ENCODE peak calls at places on chromosomes 7 and 10, in seven cellular contexts. One of them, this sample, is unnamed.

GRCh38 chr10:127398140-127398966 is 150.8 kb upstream of the NPS start:
- DNase-seq in IMR-90: peak; percentile 73
- DNase-seq in lower lobe of right lung: no peak
- DNase-seq in naive thymus-derived CD4-positive, alpha-beta T cell: no peak
- DNase-seq in RWPE2: no peak
- DNase-seq in psoas muscle: no peak
- DNase-seq in astrocyte: peak; percentile 63
- DNase-seq in this sample: no peak

GRCh38 chr7:155992538-155992937 is 180.3 kb upstream of the SHH start:
- DNase-seq in naive thymus-derived CD4-positive, alpha-beta T cell: peak; percentile 33
- DNase-seq in astrocyte: no peak
- DNase-seq in IMR-90: no peak
- DNase-seq in psoas muscle: no peak
- DNase-seq in RWPE2: no peak
- DNase-seq in lower lobe of right lung: no peak
- DNase-seq in this sample: no peak

GRCh38 chr10:97542169-97543024 is 30.2 kb upstream of the ANKRD2 start:
- DNase-seq in IMR-90: peak; percentile 97
- DNase-seq in astrocyte: peak; percentile 97
- DNase-seq in lower lobe of right lung: no peak
- DNase-seq in naive thymus-derived CD4-positive, alpha-beta T cell: no peak
- DNase-seq in psoas muscle: peak; percentile 83
- DNase-seq in RWPE2: peak; percentile 90
- DNase-seq in this sample: peak; percentile 88

GRCh38 chr10:27745719-27746363 is at the start of gene MKX:
- DNase-seq in astrocyte: peak; percentile 27
- DNase-seq in psoas muscle: peak; percentile 60
- DNase-seq in RWPE2: peak; percentile 59
- DNase-seq in naive thymus-derived CD4-positive, alpha-beta T cell: peak; percentile 53
- DNase-seq in IMR-90: peak; percentile 44
- DNase-seq in lower lobe of right lung: peak; percentile 66
- DNase-seq in this sample: peak; percentile 74

GRCh38 chr10:69766161-69766910 is 35.4 kb upstream of the COL13A1 start:
- DNase-seq in astrocyte: no peak
- DNase-seq in RWPE2: no peak
- DNase-seq in naive thymus-derived CD4-positive, alpha-beta T cell: no peak
- DNase-seq in lower lobe of right lung: no peak
- DNase-seq in psoas muscle: no peak
- DNase-seq in IMR-90: no peak
- DNase-seq in this sample: no peak

GRCh38 chr10:78255796-78256638 is 222.4 kb downstream of the RPS24 start:
- DNase-seq in astrocyte: peak; percentile 98
- DNase-seq in RWPE2: peak; percentile 72
- DNase-seq in IMR-90: peak; percentile 99
- DNase-seq in lower lobe of right lung: peak; percentile 52
- DNase-seq in naive thymus-derived CD4-positive, alpha-beta T cell: no peak
- DNase-seq in psoas muscle: peak; percentile 59
- DNase-seq in this sample: no peak

GRCh38 chr10:37222046-37222445 is 96.6 kb downstream of the ANKRD30A start:
- DNase-seq in IMR-90: no peak
- DNase-seq in naive thymus-derived CD4-positive, alpha-beta T cell: no peak
- DNase-seq in psoas muscle: no peak
- DNase-seq in RWPE2: no peak
- DNase-seq in lower lobe of right lung: no peak
- DNase-seq in astrocyte: no peak
- DNase-seq in this sample: no peak

GRCh38 chr10:103969857-103970627 is 3.1 kb downstream of the SLK start:
- DNase-seq in lower lobe of right lung: no peak
- DNase-seq in psoas muscle: no peak
- DNase-seq in IMR-90: no peak
- DNase-seq in naive thymus-derived CD4-positive, alpha-beta T cell: no peak
- DNase-seq in RWPE2: no peak
- DNase-seq in astrocyte: no peak
- DNase-seq in this sample: no peak

GRCh38 chr10:105189464-105189800 is 548.3 kb downstream of the SORCS3 start:
- DNase-seq in IMR-90: no peak
- DNase-seq in psoas muscle: no peak
- DNase-seq in naive thymus-derived CD4-positive, alpha-beta T cell: no peak
- DNase-seq in lower lobe of right lung: no peak
- DNase-seq in astrocyte: peak; percentile 82
- DNase-seq in RWPE2: no peak
- DNase-seq in this sample: no peak

GRCh38 chr7:149662591-149663095 is 110.7 kb downstream of the ZNF467 start:
- DNase-seq in IMR-90: peak; percentile 44
- DNase-seq in psoas muscle: peak; percentile 90
- DNase-seq in RWPE2: no peak
- DNase-seq in lower lobe of right lung: peak; percentile 70
- DNase-seq in astrocyte: no peak
- DNase-seq in naive thymus-derived CD4-positive, alpha-beta T cell: peak; percentile 51
- DNase-seq in this sample: no peak

GRCh38 chr7:85815511-85815910 is 628.7 kb upstream of the SEMA3D start:
- DNase-seq in astrocyte: no peak
- DNase-seq in IMR-90: no peak
- DNase-seq in lower lobe of right lung: no peak
- DNase-seq in RWPE2: no peak
- DNase-seq in naive thymus-derived CD4-positive, alpha-beta T cell: no peak
- DNase-seq in psoas muscle: no peak
- DNase-seq in this sample: no peak

GRCh38 chr10:69125554-69125953 is 1.6 kb downstream of the VPS26A start:
- DNase-seq in IMR-90: no peak
- DNase-seq in naive thymus-derived CD4-positive, alpha-beta T cell: no peak
- DNase-seq in RWPE2: no peak
- DNase-seq in psoas muscle: no peak
- DNase-seq in lower lobe of right lung: no peak
- DNase-seq in astrocyte: no peak
- DNase-seq in this sample: no peak

GRCh38 chr10:30436688-30437038 is 2.7 kb downstream of the MAP3K8 start:
- DNase-seq in IMR-90: no peak
- DNase-seq in psoas muscle: no peak
- DNase-seq in astrocyte: peak; percentile 30
- DNase-seq in RWPE2: no peak
- DNase-seq in lower lobe of right lung: no peak
- DNase-seq in naive thymus-derived CD4-positive, alpha-beta T cell: no peak
- DNase-seq in this sample: no peak

GRCh38 chr10:80154978-80155695 is 22.6 kb downstream of the PLAC9 start:
- DNase-seq in astrocyte: peak; percentile 97
- DNase-seq in naive thymus-derived CD4-positive, alpha-beta T cell: no peak
- DNase-seq in RWPE2: no peak
- DNase-seq in psoas muscle: no peak
- DNase-seq in IMR-90: peak; percentile 96
- DNase-seq in lower lobe of right lung: no peak
- DNase-seq in this sample: no peak

GRCh38 chr10:127776816-127777215 is 39.8 kb downstream of the FOXI2 start:
- DNase-seq in psoas muscle: no peak
- DNase-seq in naive thymus-derived CD4-positive, alpha-beta T cell: no peak
- DNase-seq in IMR-90: no peak
- DNase-seq in astrocyte: no peak
- DNase-seq in RWPE2: no peak
- DNase-seq in lower lobe of right lung: no peak
- DNase-seq in this sample: no peak

GRCh38 chr10:71486465-71487114 is 89.9 kb downstream of the CDH23 start:
- DNase-seq in RWPE2: no peak
- DNase-seq in lower lobe of right lung: peak; percentile 74
- DNase-seq in psoas muscle: no peak
- DNase-seq in naive thymus-derived CD4-positive, alpha-beta T cell: no peak
- DNase-seq in astrocyte: peak; percentile 11
- DNase-seq in IMR-90: peak; percentile 2
- DNase-seq in this sample: no peak

GRCh38 chr7:42856605-42856987 is 55.3 kb downstream of the C7orf25 start:
- DNase-seq in astrocyte: no peak
- DNase-seq in RWPE2: no peak
- DNase-seq in lower lobe of right lung: no peak
- DNase-seq in IMR-90: no peak
- DNase-seq in psoas muscle: no peak
- DNase-seq in naive thymus-derived CD4-positive, alpha-beta T cell: no peak
- DNase-seq in this sample: no peak

GRCh38 chr10:51007781-51008180 is 66.5 kb upstream of the PRKG1 start:
- DNase-seq in naive thymus-derived CD4-positive, alpha-beta T cell: no peak
- DNase-seq in psoas muscle: no peak
- DNase-seq in RWPE2: no peak
- DNase-seq in astrocyte: no peak
- DNase-seq in IMR-90: peak; percentile 75
- DNase-seq in lower lobe of right lung: no peak
- DNase-seq in this sample: no peak

GRCh38 chr7:26038201-26038990 is 113.6 kb upstream of the NFE2L3 start:
- DNase-seq in RWPE2: no peak
- DNase-seq in IMR-90: no peak
- DNase-seq in lower lobe of right lung: no peak
- DNase-seq in astrocyte: no peak
- DNase-seq in naive thymus-derived CD4-positive, alpha-beta T cell: no peak
- DNase-seq in psoas muscle: no peak
- DNase-seq in this sample: no peak

GRCh38 chr10:95628786-95629185 is 27.7 kb downstream of the ALDH18A1 start:
- DNase-seq in astrocyte: peak; percentile 11
- DNase-seq in lower lobe of right lung: no peak
- DNase-seq in naive thymus-derived CD4-positive, alpha-beta T cell: no peak
- DNase-seq in RWPE2: no peak
- DNase-seq in psoas muscle: no peak
- DNase-seq in IMR-90: no peak
- DNase-seq in this sample: no peak

GRCh38 chr10:33600381-33600780 is 265.9 kb upstream of the NRP1 start:
- DNase-seq in IMR-90: peak; percentile 49
- DNase-seq in lower lobe of right lung: no peak
- DNase-seq in psoas muscle: no peak
- DNase-seq in naive thymus-derived CD4-positive, alpha-beta T cell: no peak
- DNase-seq in astrocyte: peak; percentile 51
- DNase-seq in RWPE2: no peak
- DNase-seq in this sample: no peak

GRCh38 chr10:6478722-6479121 is 101.4 kb downstream of the PRKCQ start:
- DNase-seq in psoas muscle: no peak
- DNase-seq in naive thymus-derived CD4-positive, alpha-beta T cell: no peak
- DNase-seq in lower lobe of right lung: no peak
- DNase-seq in astrocyte: no peak
- DNase-seq in RWPE2: no peak
- DNase-seq in IMR-90: no peak
- DNase-seq in this sample: no peak

GRCh38 chr7:102895602-102896001 is 17.2 kb upstream of the LRRC17 start:
- DNase-seq in astrocyte: no peak
- DNase-seq in lower lobe of right lung: no peak
- DNase-seq in naive thymus-derived CD4-positive, alpha-beta T cell: no peak
- DNase-seq in RWPE2: no peak
- DNase-seq in IMR-90: no peak
- DNase-seq in psoas muscle: no peak
- DNase-seq in this sample: no peak

GRCh38 chr7:10237306-10237705 is 736.4 kb upstream of the PHF14 start:
- DNase-seq in naive thymus-derived CD4-positive, alpha-beta T cell: no peak
- DNase-seq in IMR-90: no peak
- DNase-seq in RWPE2: no peak
- DNase-seq in psoas muscle: no peak
- DNase-seq in astrocyte: peak; percentile 79
- DNase-seq in lower lobe of right lung: no peak
- DNase-seq in this sample: no peak

GRCh38 chr7:30908681-30909080 is 3.0 kb upstream of the AQP1 start:
- DNase-seq in lower lobe of right lung: no peak
- DNase-seq in naive thymus-derived CD4-positive, alpha-beta T cell: no peak
- DNase-seq in astrocyte: no peak
- DNase-seq in RWPE2: no peak
- DNase-seq in IMR-90: no peak
- DNase-seq in psoas muscle: no peak
- DNase-seq in this sample: no peak

GRCh38 chr7:132993377-132994013 is 88.4 kb downstream of the CHCHD3 start:
- DNase-seq in astrocyte: no peak
- DNase-seq in naive thymus-derived CD4-positive, alpha-beta T cell: no peak
- DNase-seq in RWPE2: no peak
- DNase-seq in IMR-90: no peak
- DNase-seq in psoas muscle: no peak
- DNase-seq in lower lobe of right lung: no peak
- DNase-seq in this sample: no peak

GRCh38 chr7:139679731-139680594 is 97.8 kb downstream of the HIPK2 start:
- DNase-seq in IMR-90: peak; percentile 86
- DNase-seq in astrocyte: peak; percentile 29
- DNase-seq in lower lobe of right lung: no peak
- DNase-seq in RWPE2: no peak
- DNase-seq in naive thymus-derived CD4-positive, alpha-beta T cell: no peak
- DNase-seq in psoas muscle: no peak
- DNase-seq in this sample: no peak
- H3K4me3 ChIP-seq in IMR-90: no peak overlapping the region
- H3K4me3 ChIP-seq in astrocyte: no peak overlapping the region
- H3K4me3 ChIP-seq in lower lobe of right lung: no peak overlapping the region
- H3K4me3 ChIP-seq in RWPE2: no peak overlapping the region
- H3K4me3 ChIP-seq in naive thymus-derived CD4-positive, alpha-beta T cell: no peak overlapping the region
- H3K4me3 ChIP-seq in psoas muscle: no peak overlapping the region
- H3K4me3 ChIP-seq in this sample: no peak overlapping the region

GRCh38 chr10:119447421-119447820 is 95.1 kb downstream of the RGS10 start:
- DNase-seq in IMR-90: no peak
- DNase-seq in naive thymus-derived CD4-positive, alpha-beta T cell: no peak
- DNase-seq in lower lobe of right lung: no peak
- DNase-seq in psoas muscle: peak; percentile 28
- DNase-seq in astrocyte: no peak
- DNase-seq in RWPE2: no peak
- DNase-seq in this sample: no peak

GRCh38 chr10:119447823-119448546 is 94.5 kb downstream of the RGS10 start:
- DNase-seq in RWPE2: no peak
- DNase-seq in naive thymus-derived CD4-positive, alpha-beta T cell: no peak
- DNase-seq in IMR-90: no peak
- DNase-seq in lower lobe of right lung: peak; percentile 35
- DNase-seq in astrocyte: no peak
- DNase-seq in psoas muscle: peak; percentile 62
- DNase-seq in this sample: no peak

GRCh38 chr10:119445311-119445934 is 97.1 kb downstream of the RGS10 start:
- DNase-seq in RWPE2: peak; percentile 86
- DNase-seq in psoas muscle: peak; percentile 91
- DNase-seq in astrocyte: peak; percentile 33
- DNase-seq in lower lobe of right lung: peak; percentile 86
- DNase-seq in naive thymus-derived CD4-positive, alpha-beta T cell: peak; percentile 76
- DNase-seq in IMR-90: peak; percentile 74
- DNase-seq in this sample: peak; percentile 94

GRCh38 chr10:119445935-119446317 is 96.6 kb downstream of the RGS10 start:
- DNase-seq in psoas muscle: no peak
- DNase-seq in lower lobe of right lung: peak; percentile 36
- DNase-seq in naive thymus-derived CD4-positive, alpha-beta T cell: no peak
- DNase-seq in astrocyte: no peak
- DNase-seq in RWPE2: no peak
- DNase-seq in IMR-90: no peak
- DNase-seq in this sample: peak; percentile 53

GRCh38 chr10:119446441-119447277 is 95.9 kb downstream of the RGS10 start:
- DNase-seq in lower lobe of right lung: peak; percentile 32
- DNase-seq in naive thymus-derived CD4-positive, alpha-beta T cell: no peak
- DNase-seq in RWPE2: no peak
- DNase-seq in psoas muscle: peak; percentile 44
- DNase-seq in IMR-90: no peak
- DNase-seq in astrocyte: no peak
- DNase-seq in this sample: no peak
- H3K36me3 ChIP-seq in lower lobe of right lung: peaks cover 73% of the 10 kb centered on the region
- H3K36me3 ChIP-seq in naive thymus-derived CD4-positive, alpha-beta T cell: no peaks in the 10 kb centered on the region
- H3K36me3 ChIP-seq in RWPE2: no peaks in the 10 kb centered on the region
- H3K36me3 ChIP-seq in psoas muscle: no peaks in the 10 kb centered on the region
- H3K36me3 ChIP-seq in IMR-90: peaks cover 81% of the 10 kb centered on the region
- H3K36me3 ChIP-seq in astrocyte: no peaks in the 10 kb centered on the region
- H3K36me3 ChIP-seq in this sample: peaks cover 12% of the 10 kb centered on the region

GRCh38 chr7:57256637-57257375 is 124.6 kb upstream of the ZNF479 start:
- DNase-seq in IMR-90: no peak
- DNase-seq in psoas muscle: no peak
- DNase-seq in lower lobe of right lung: no peak
- DNase-seq in astrocyte: no peak
- DNase-seq in RWPE2: no peak
- DNase-seq in naive thymus-derived CD4-positive, alpha-beta T cell: no peak
- DNase-seq in this sample: no peak
- H3K9me3 ChIP-seq in IMR-90: peaks cover 24% of the 10 kb centered on the region
- H3K9me3 ChIP-seq in psoas muscle: no peaks in the 10 kb centered on the region
- H3K9me3 ChIP-seq in lower lobe of right lung: peaks cover 25% of the 10 kb centered on the region
- H3K9me3 ChIP-seq in astrocyte: peaks cover 5% of the 10 kb centered on the region
- H3K9me3 ChIP-seq in RWPE2: no peaks in the 10 kb centered on the region
- H3K9me3 ChIP-seq in naive thymus-derived CD4-positive, alpha-beta T cell: no peaks in the 10 kb centered on the region
- H3K9me3 ChIP-seq in this sample: peaks cover 10% of the 10 kb centered on the region

GRCh38 chr7:79452495-79453265 is 787 bp downstream of the MAGI2 start:
- DNase-seq in IMR-90: peak; percentile 26
- DNase-seq in lower lobe of right lung: peak; percentile 42
- DNase-seq in naive thymus-derived CD4-positive, alpha-beta T cell: no peak
- DNase-seq in RWPE2: peak; percentile 52
- DNase-seq in astrocyte: peak; percentile 8
- DNase-seq in psoas muscle: peak; percentile 48
- DNase-seq in this sample: peak; percentile 64
- H3K4me3 ChIP-seq in IMR-90: peak overlapping the region; percentile 54
- H3K4me3 ChIP-seq in lower lobe of right lung: peak overlapping the region; percentile 72
- H3K4me3 ChIP-seq in naive thymus-derived CD4-positive, alpha-beta T cell: no peak overlapping the region
- H3K4me3 ChIP-seq in RWPE2: peak overlapping the region; percentile 42
- H3K4me3 ChIP-seq in astrocyte: peak overlapping the region; percentile 80
- H3K4me3 ChIP-seq in psoas muscle: peak overlapping the region; percentile 70
- H3K4me3 ChIP-seq in this sample: peak overlapping the region; percentile 70